ENCODE peak calls at places on chromosomes 11 and 22, in four cellular contexts. T is K562, O is fibroblast of lung, R is hepatocyte. Y is an unnamed sample.

GRCh38 chr11:1516273-1517067 is 29.9 kb upstream of the MOB2 start:
- DNase-seq in T (no peak), O (peak; percentile 78), R (no peak), Y (no peak)

GRCh38 chr11:1072116-1072820 is 2.4 kb upstream of the MUC2 start:
- DNase-seq in T (no peak), O (peak; percentile 65), R (peak; percentile 62), Y (no peak)

GRCh38 chr11:56521955-56522354 is 21.1 kb downstream of the OR5M11 start:
- DNase-seq in T (no peak), O (no peak), R (peak; percentile 14), Y (no peak)

GRCh38 chr11:2914475-2915195 is 14.6 kb downstream of the PHLDA2 start:
- DNase-seq in T (no peak), O (no peak), R (no peak), Y (no peak)

GRCh38 chr11:67615455-67616430 is 9.0 kb downstream of the NDUFV1 start:
- DNase-seq in T (peak; percentile 48), O (no peak), R (peak; percentile 43), Y (peak; percentile 88)

GRCh38 chr11:77118971-77119370 is 9.1 kb upstream of the MYO7A start:
- DNase-seq in T (no peak), O (no peak), R (no peak), Y (no peak)

GRCh38 chr11:3161720-3162409 is 3.2 kb downstream of the OSBPL5 start:
- DNase-seq in T (no peak), O (no peak), R (no peak), Y (no peak)

GRCh38 chr11:70203749-70204465 is 811 bp downstream of the FADD start:
- DNase-seq in T (peak; percentile 82), O (peak; percentile 87), R (peak; percentile 91), Y (no peak)

GRCh38 chr11:1922411-1923113 is 3.1 kb downstream of the TNNT3 start:
- DNase-seq in T (no peak), O (no peak), R (peak; percentile 6), Y (no peak)

GRCh38 chr11:64059339-64060176 is 23.8 kb downstream of the FLRT1 start:
- DNase-seq in T (peak; percentile 59), O (no peak), R (no peak), Y (peak; percentile 52)

GRCh38 chr22:35051034-35051535 is 14.9 kb upstream of the ISX start:
- DNase-seq in T (no peak), O (no peak), R (no peak), Y (peak; percentile 8)

GRCh38 chr11:124623861-124624525 is 1.3 kb downstream of the TBRG1 start:
- DNase-seq in T (no peak), O (peak; percentile 42), R (no peak), Y (no peak)

GRCh38 chr11:47345890-47346563 is 6.5 kb downstream of the MYBPC3 start:
- DNase-seq in T (no peak), O (no peak), R (no peak), Y (no peak)

GRCh38 chr11:121464352-121464946 is 11.7 kb upstream of the SORL1-AS1 start:
- DNase-seq in T (no peak), O (peak; percentile 97), R (peak; percentile 60), Y (peak; percentile 56)

GRCh38 chr22:22139364-22139763 is 105.2 kb upstream of the VPREB1 start:
- DNase-seq in T (no peak), O (no peak), R (no peak), Y (no peak)

GRCh38 chr11:12845739-12846358 is 163.3 kb upstream of the RASSF10 start:
- DNase-seq in T (peak; percentile 58), O (peak; percentile 56), R (peak; percentile 78), Y (no peak)

GRCh38 chr11:126645206-126645605 is 289.7 kb downstream of the ST3GAL4 start:
- DNase-seq in T (no peak), O (peak; percentile 81), R (no peak), Y (no peak)

GRCh38 chr11:6843670-6844069 is 1.8 kb upstream of the OR10A5 start:
- DNase-seq in T (no peak), O (no peak), R (no peak), Y (no peak)

GRCh38 chr11:112542479-112542878 is 281.8 kb upstream of the PLET1 start:
- DNase-seq in T (no peak), O (no peak), R (peak; percentile 45), Y (no peak)

GRCh38 chr11:16097543-16097942 is 258.8 kb downstream of the SOX6 start:
- DNase-seq in T (no peak), O (no peak), R (no peak), Y (no peak)

GRCh38 chr11:117414724-117415123 is 87.1 kb downstream of the CEP164 start:
- DNase-seq in T (no peak), O (no peak), R (no peak), Y (no peak)

GRCh38 chr11:72774499-72774898 is 19.3 kb downstream of the STARD10 start:
- DNase-seq in T (no peak), O (no peak), R (no peak), Y (no peak)

GRCh38 chr11:118434123-118434552 is 2.2 kb upstream of the KMT2A start:
- DNase-seq in T (no peak), O (peak; percentile 60), R (no peak), Y (no peak)

GRCh38 chr11:93085097-93085496 is 112.7 kb downstream of the SLC36A4 start:
- DNase-seq in T (no peak), O (no peak), R (no peak), Y (no peak)

GRCh38 chr22:25008666-25009065 is 56.1 kb downstream of the KIAA1671 start:
- DNase-seq in T (no peak), O (no peak), R (no peak), Y (no peak)

GRCh38 chr11:98104249-98104648 is 916.5 kb upstream of the CNTN5 start:
- DNase-seq in T (no peak), O (no peak), R (no peak), Y (no peak)

GRCh38 chr11:38169286-38169685 is 1571.2 kb upstream of the RAG2 start:
- DNase-seq in T (no peak), O (peak; percentile 76), R (peak; percentile 6), Y (no peak)

GRCh38 chr11:121152764-121153163 is 51.7 kb downstream of the TECTA start:
- DNase-seq in T (no peak), O (no peak), R (no peak), Y (no peak)

GRCh38 chr22:36644333-36644757 is 59.2 kb downstream of the CACNG2 start:
- DNase-seq in T (peak; percentile 38), O (peak; percentile 86), R (peak; percentile 89), Y (peak; percentile 69)

GRCh38 chr11:134032501-134033091 is 36.3 kb upstream of the JAM3 start:
- DNase-seq in T (no peak), O (peak; percentile 20), R (no peak), Y (no peak)

GRCh38 chr22:28373841-28374240 is 305.8 kb downstream of the TTC28 start:
- DNase-seq in T (no peak), O (peak; percentile 63), R (no peak), Y (no peak)
- H3K4me2 ChIP-seq in T (no peak overlapping the region), O (peak overlapping the region; percentile 40), R (no peak overlapping the region), Y (no peak overlapping the region)

DNA sequence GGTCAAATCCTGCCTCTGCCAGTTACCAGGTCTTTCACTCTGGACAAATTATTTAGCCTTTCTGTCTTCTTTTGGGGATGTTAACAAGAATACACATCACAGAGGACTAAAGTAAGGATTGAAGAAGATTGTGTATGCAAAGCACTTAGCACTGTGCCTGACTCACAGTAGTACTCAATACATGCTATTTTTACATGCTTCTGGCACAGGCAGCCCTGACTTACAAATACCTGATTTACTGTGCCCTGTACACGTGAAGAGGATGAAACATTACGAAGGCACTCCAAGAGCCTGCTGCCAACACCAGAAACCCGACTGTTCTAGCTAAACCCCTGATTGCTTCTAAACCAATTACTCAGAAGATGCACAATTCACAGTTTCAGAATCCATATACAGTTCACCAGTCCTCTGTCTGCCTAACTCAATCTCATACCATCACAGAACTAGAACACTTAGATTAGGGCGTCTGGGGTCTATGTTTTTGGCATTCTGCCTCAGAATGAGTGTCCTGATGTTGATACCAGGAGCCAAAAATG is 300.9 kb upstream of the DDI1 start:
- DNase-seq in T (no peak), O (peak; percentile 50), R (no peak), Y (no peak)
- H3K4me2 ChIP-seq in T (no peak overlapping the region), O (no peak overlapping the region), R (no peak overlapping the region), Y (no peak overlapping the region)

GRCh38 chr11:115256326-115257197 is 247.7 kb downstream of the CADM1 start:
- DNase-seq in T (no peak), O (no peak), R (no peak), Y (peak; percentile 41)

GRCh38 chr11:115251126-115251525 is 253.1 kb downstream of the CADM1 start:
- DNase-seq in T (no peak), O (peak; percentile 10), R (no peak), Y (no peak)

GRCh38 chr11:115257286-115258077 is 246.7 kb downstream of the CADM1 start:
- DNase-seq in T (no peak), O (no peak), R (no peak), Y (peak; percentile 87)

GRCh38 chr11:115258216-115258615 is 246.0 kb downstream of the CADM1 start:
- DNase-seq in T (no peak), O (no peak), R (no peak), Y (no peak)

DNA sequence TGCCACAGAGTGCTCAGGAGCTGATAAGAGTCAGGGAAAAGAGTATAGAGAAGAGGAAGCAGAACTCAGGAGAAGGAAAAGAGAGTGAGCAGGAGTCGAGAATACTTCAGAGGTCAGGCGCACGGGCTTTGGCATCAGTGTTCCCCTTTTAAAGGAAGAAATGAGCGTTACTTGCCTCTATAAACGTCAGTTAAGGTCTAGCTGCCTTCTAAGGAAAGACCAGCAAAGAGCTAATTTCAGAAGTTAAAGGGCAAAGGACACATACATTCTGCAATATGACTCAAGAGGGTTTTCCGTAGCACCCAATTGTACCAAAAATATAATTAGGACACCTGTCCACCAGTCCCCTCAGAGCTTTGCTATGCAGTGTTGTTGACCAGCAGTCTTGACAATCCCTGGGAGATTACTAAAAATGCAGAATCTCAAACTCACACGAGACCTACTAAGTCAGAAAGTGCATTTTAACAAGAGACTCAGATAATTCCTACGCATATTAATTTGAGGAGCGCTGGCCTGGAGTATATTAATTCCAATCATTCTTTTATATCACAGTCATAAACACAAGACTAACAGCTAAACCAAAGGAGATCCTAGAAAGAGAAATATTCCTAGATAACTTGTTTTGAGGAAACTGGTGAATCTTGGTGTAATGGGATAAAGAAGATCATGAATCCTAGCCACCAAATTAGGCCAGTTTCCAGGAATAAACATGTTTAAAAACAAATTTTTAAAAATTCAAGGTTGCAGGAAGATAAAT is 249.0 kb downstream of the CADM1 start:
- DNase-seq in T (no peak), O (peak; percentile 38), R (no peak), Y (no peak)
- H3K4me2 ChIP-seq in T (no peak overlapping the region), O (no peak overlapping the region), R (no peak overlapping the region), Y (no peak overlapping the region)

DNA sequence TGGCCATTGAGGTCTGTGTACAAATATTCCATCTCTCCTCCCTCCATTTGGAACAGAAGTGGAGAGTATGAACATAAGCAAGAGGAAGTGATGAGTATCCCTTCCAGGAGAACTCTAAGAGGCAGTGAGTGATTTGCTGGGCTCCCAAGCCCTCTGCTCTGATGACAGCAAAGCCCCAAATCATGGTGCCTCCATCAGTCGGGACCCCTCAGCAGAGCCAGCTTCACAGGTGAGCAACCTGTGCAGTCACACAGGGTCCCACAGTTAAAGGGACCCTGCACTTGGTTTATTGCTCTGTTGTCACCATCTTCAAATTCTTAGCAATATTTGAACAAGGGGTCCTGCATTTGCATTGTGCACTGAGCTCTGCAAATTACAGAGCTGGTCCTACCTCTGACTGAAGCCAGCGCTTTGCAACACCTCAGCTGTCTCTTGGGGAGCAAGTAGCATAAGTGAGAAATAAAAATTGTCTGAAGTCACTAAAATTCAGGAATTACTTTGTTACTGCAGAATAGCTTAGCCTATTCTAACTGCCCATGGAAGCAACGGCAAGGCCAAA is 466.4 kb downstream of the MN1 start:
- DNase-seq in T (no peak), O (no peak), R (no peak), Y (no peak)
- H3K4me2 ChIP-seq in T (no peak overlapping the region), O (no peak overlapping the region), R (no peak overlapping the region), Y (no peak overlapping the region)

Y was measured in H9.